ENCODE peak calls at places on chromosomes 11 and 22, in five cellular contexts. K is GM23338, Z is AG09309, R is sigmoid colon, O is heart left ventricle. M is an unnamed sample.
A peak's percentile ranks its signal among the peaks of the same experiment; 100 is the strongest.

GRCh38 chr11:57240007-57240406 is 3.0 kb upstream of the APLNR start:
- DNase-seq in K (no peak), R (no peak), Z (no peak), O (no peak), M (no peak)

GRCh38 chr11:68780829-68781228 is 29.5 kb upstream of the TESMIN start:
- DNase-seq in Z (no peak), O (peak; percentile 81), R (no peak), K (peak; percentile 82), M (peak; percentile 12)

GRCh38 chr22:40055143-40055926 is 60.6 kb downstream of the FAM83F start:
- DNase-seq in O (no peak), R (no peak), K (no peak), Z (no peak), M (no peak)

GRCh38 chr11:12807621-12808020 is 133.4 kb downstream of the TEAD1 start:
- DNase-seq in Z (no peak), O (no peak), R (no peak), K (no peak), M (no peak)

GRCh38 chr11:47186937-47187681 is 875 bp upstream of the PACSIN3 start:
- DNase-seq in O (peak; percentile 87), R (peak; percentile 89), K (peak; percentile 91), Z (no peak), M (peak; percentile 68)

GRCh38 chr11:32141886-32142546 is 51.1 kb downstream of the RCN1 start:
- DNase-seq in O (no peak), R (no peak), K (no peak), Z (no peak), M (no peak)

GRCh38 chr22:45976351-45977002 is 485 bp downstream of the WNT7B start:
- DNase-seq in Z (no peak), O (no peak), K (peak; percentile 30), R (no peak), M (no peak)

GRCh38 chr11:119085523-119085878 is 820 bp downstream of the HMBS start:
- DNase-seq in O (no peak), R (no peak), Z (no peak), K (no peak), M (peak; percentile 39)

GRCh38 chr11:57643802-57644201 is 5.9 kb downstream of the YPEL4 start:
- DNase-seq in O (no peak), K (no peak), Z (no peak), R (no peak), M (peak; percentile 38)

GRCh38 chr11:41536001-41536568 is 76.6 kb upstream of the LRRC4C start:
- DNase-seq in Z (no peak), R (no peak), O (no peak), K (no peak), M (no peak)

GRCh38 chr11:2774173-2775082 is 74.6 kb upstream of the KCNQ1OT1 start:
- DNase-seq in Z (no peak), O (peak; percentile 17), K (no peak), R (no peak), M (no peak)

GRCh38 chr11:86194998-86195397 is 49.6 kb upstream of the EED start:
- DNase-seq in Z (no peak), K (no peak), R (no peak), O (no peak), M (no peak)

GRCh38 chr11:66495401-66495844 is 15.0 kb upstream of the BBS1 start:
- DNase-seq in R (no peak), Z (no peak), K (peak; percentile 72), O (peak; percentile 14), M (no peak)

GRCh38 chr11:113048820-113049555 is 87.8 kb downstream of the NCAM1 start:
- DNase-seq in R (no peak), K (no peak), Z (peak; percentile 4), O (no peak), M (no peak)

GRCh38 chr11:46381836-46382643 is 571 bp downstream of the MDK start:
- DNase-seq in K (peak; percentile 63), Z (no peak), R (peak; percentile 68), O (no peak), M (no peak)

GRCh38 chr11:95764267-95764898 is 25.2 kb downstream of the FAM76B start:
- DNase-seq in O (no peak), R (no peak), Z (peak; percentile 28), K (peak; percentile 77), M (peak; percentile 69)

GRCh38 chr11:15507592-15507991 is 392.9 kb downstream of the INSC start:
- DNase-seq in O (no peak), K (no peak), Z (no peak), R (no peak), M (peak; percentile 66)

GRCh38 chr11:77179681-77180080 is 51.6 kb downstream of the MYO7A start:
- DNase-seq in K (no peak), Z (no peak), R (no peak), O (no peak), M (no peak)

GRCh38 chr11:120180571-120181445 is 30.0 kb upstream of the OAF start:
- DNase-seq in K (peak; percentile 53), R (peak; percentile 71), Z (no peak), O (peak; percentile 62), M (peak; percentile 30)

GRCh38 chr22:32531955-32532818 is 57.6 kb downstream of the FBXO7 start:
- DNase-seq in O (peak; percentile 95), K (peak; percentile 97), Z (peak; percentile 86), R (peak; percentile 94), M (peak; percentile 94)

GRCh38 chr11:106231591-106231990 is 154.1 kb downstream of the AASDHPPT start:
- DNase-seq in R (no peak), K (no peak), Z (peak; percentile 14), O (no peak), M (peak; percentile 16)

GRCh38 chr22:28821452-28821851 is 21.1 kb upstream of the XBP1 start:
- DNase-seq in Z (no peak), R (peak; percentile 9), O (no peak), K (no peak), M (no peak)

GRCh38 chr22:28819253-28820096 is 19.1 kb upstream of the XBP1 start:
- DNase-seq in O (no peak), R (peak; percentile 42), K (no peak), Z (no peak), M (no peak)

GRCh38 chr22:28820885-28821284 is 20.5 kb upstream of the XBP1 start:
- DNase-seq in O (no peak), Z (no peak), K (no peak), R (peak; percentile 19), M (no peak)

GRCh38 chr22:28826921-28827320 is 26.6 kb upstream of the XBP1 start:
- DNase-seq in Z (no peak), O (no peak), R (no peak), K (no peak), M (no peak)

GRCh38 chr22:28822930-28823481 is 22.6 kb upstream of the XBP1 start:
- DNase-seq in K (no peak), R (no peak), Z (no peak), O (no peak), M (no peak)
- H3K4me3 ChIP-seq in K (no peak overlapping the region), R (no peak overlapping the region), Z (no peak overlapping the region), O (no peak overlapping the region), M (no peak overlapping the region)

GRCh38 chr22:17774928-17775675 is 833 bp upstream of the BID start:
- DNase-seq in K (no peak), O (no peak), Z (no peak), R (no peak), M (no peak)
- H3K4me3 ChIP-seq in K (peak overlapping the region; percentile 65), O (peak overlapping the region; percentile 97), Z (peak overlapping the region; percentile 78), R (peak overlapping the region; percentile 95), M (peak overlapping the region; percentile 66)

GRCh38 chr11:44876194-44876723 is 74.4 kb downstream of the TP53I11 start:
- DNase-seq in Z (no peak), O (no peak), R (no peak), K (no peak), M (no peak)

GRCh38 chr11:44875056-44875455 is 75.6 kb downstream of the TP53I11 start:
- DNase-seq in K (no peak), O (no peak), R (no peak), Z (no peak), M (no peak)

GRCh38 chr11:44876923-44877322 is 73.8 kb downstream of the TP53I11 start:
- DNase-seq in R (no peak), O (no peak), K (no peak), Z (no peak), M (no peak)

GRCh38 chr11:44872556-44872955 is 78.1 kb downstream of the TP53I11 start:
- DNase-seq in O (no peak), Z (no peak), K (no peak), R (no peak), M (no peak)

GRCh38 chr11:44874284-44874683 is 76.4 kb downstream of the TP53I11 start:
- DNase-seq in Z (no peak), K (no peak), O (no peak), R (no peak), M (no peak)
- H3K4me3 ChIP-seq in Z (no peak overlapping the region), K (no peak overlapping the region), O (no peak overlapping the region), R (no peak overlapping the region), M (no peak overlapping the region)

GRCh38 chr11:116330439-116331185 is 442.2 kb downstream of the BUD13 start:
- DNase-seq in O (peak; percentile 36), Z (no peak), K (no peak), R (no peak), M (no peak)

GRCh38 chr11:116333193-116333592 is 439.6 kb downstream of the BUD13 start:
- DNase-seq in O (no peak), K (no peak), Z (no peak), R (no peak), M (no peak)

GRCh38 chr11:116328851-116329250 is 443.9 kb downstream of the BUD13 start:
- DNase-seq in O (no peak), R (no peak), Z (no peak), K (no peak), M (no peak)

GRCh38 chr11:116329354-116330090 is 443.3 kb downstream of the BUD13 start:
- DNase-seq in R (no peak), Z (no peak), K (no peak), O (no peak), M (no peak)

DNA sequence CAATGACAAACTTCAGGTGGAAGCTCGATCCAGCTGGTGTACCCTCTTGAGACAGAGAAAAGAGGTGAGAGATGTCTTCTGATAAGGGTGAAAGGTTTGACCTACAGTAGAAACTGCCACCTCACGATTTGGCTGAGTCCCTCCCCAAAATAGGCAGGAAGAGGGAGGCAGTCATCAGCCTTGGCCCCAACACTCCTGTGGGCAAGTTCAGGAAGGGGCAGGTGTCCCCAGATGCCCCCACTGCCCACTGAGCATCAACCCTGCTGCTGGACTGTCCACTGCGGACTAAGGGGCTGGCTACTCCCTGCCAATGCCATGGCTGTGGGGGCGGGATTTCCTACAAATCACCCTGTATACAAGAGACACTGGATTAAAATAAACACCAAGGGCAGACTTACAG is 441.4 kb downstream of the BUD13 start:
- DNase-seq in O (no peak), K (no peak), R (no peak), Z (no peak), M (no peak)
- H3K4me3 ChIP-seq in O (no peak overlapping the region), K (no peak overlapping the region), R (no peak overlapping the region), Z (no peak overlapping the region), M (no peak overlapping the region)

DNA sequence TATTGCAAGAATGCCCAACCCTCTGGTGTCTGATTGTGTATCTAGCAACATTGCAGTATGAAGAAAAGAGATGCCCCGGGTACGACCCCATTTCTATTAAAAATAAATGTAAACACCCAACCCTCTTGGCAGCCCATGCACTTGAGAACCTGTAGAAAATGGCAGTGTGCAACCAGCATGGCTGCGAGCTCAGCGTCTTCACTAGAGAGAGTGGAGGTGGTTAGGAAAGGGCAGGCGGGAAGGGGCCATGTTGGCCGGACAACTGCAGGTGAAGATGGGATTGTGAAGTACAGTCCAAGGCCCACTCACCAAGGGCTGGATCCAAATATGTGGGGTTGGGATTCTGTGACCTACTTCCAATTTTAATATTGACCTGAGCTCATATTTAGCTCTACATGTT is 15.9 kb downstream of the PEX26 start:
- DNase-seq in R (no peak), O (no peak), K (no peak), Z (no peak), M (no peak)
- H3K4me3 ChIP-seq in R (no peak overlapping the region), O (no peak overlapping the region), K (no peak overlapping the region), Z (no peak overlapping the region), M (no peak overlapping the region)

GRCh38 chr11:55942785-55943392 is 6.7 kb upstream of the OR5I1 start:
- DNase-seq in O (no peak), R (no peak), K (peak; percentile 84), Z (no peak), M (peak; percentile 33)
- H3K4me3 ChIP-seq in O (no peak overlapping the region), R (no peak overlapping the region), K (no peak overlapping the region), Z (no peak overlapping the region), M (no peak overlapping the region)

M was measured in fibroblast of villous mesenchyme.